ENCODE peak calls at places on chromosome 17, in six cellular contexts. C is stimulated activated CD8-positive, alpha-beta memory T cell treated with anti-CD3 and anti-CD28 coated beads, Interleukin-15, amount 100 ng/mL, for 1 hour; T is endothelial cell; X is cardiac fibroblast; F is WERI-Rb-1; N is T-helper 2 cell. Z is an unnamed sample.

GRCh38 chr17:13638855-13639458 is 37.2 kb upstream of the HS3ST3A1 start:
- DNase-seq in T (no peak), F (no peak), C (no peak), X (peak; percentile 28), N (no peak), Z (no peak)

GRCh38 chr17:76707985-76708807 is 2.6 kb downstream of the MXRA7 start:
- DNase-seq in F (peak; percentile 98), T (peak; percentile 75), C (no peak), N (no peak), X (peak; percentile 33), Z (no peak)

GRCh38 chr17:40025991-40026815 is 11.0 kb downstream of the CSF3 start:
- DNase-seq in F (no peak), X (no peak), C (no peak), T (no peak), N (no peak), Z (peak; percentile 22)

GRCh38 chr17:72492941-72493340 is 372.1 kb downstream of the SOX9 start:
- DNase-seq in X (no peak), F (no peak), C (no peak), N (no peak), T (no peak), Z (no peak)

GRCh38 chr17:47225436-47225858 is 16.3 kb downstream of the MYL4 start:
- DNase-seq in T (no peak), X (peak; percentile 90), C (no peak), N (no peak), F (no peak), Z (no peak)

GRCh38 chr17:63988741-63989621 is 9.2 kb upstream of the PRR29 start:
- DNase-seq in X (peak; percentile 44), N (no peak), C (no peak), F (peak; percentile 63), T (no peak), Z (no peak)

GRCh38 chr17:50177983-50178834 is 12.4 kb downstream of the SGCA start:
- DNase-seq in T (peak; percentile 71), X (peak; percentile 94), F (peak; percentile 93), C (no peak), N (no peak), Z (no peak)

GRCh38 chr17:66580601-66581385 is 254.1 kb upstream of the CACNG5 start:
- DNase-seq in X (peak; percentile 62), F (no peak), C (no peak), T (no peak), N (no peak), Z (no peak)

GRCh38 chr17:46769531-46770438 is 48.7 kb downstream of the WNT3 start:
- DNase-seq in N (no peak), F (no peak), X (no peak), T (no peak), C (no peak), Z (no peak)

GRCh38 chr17:36851230-36851629 is 86.0 kb upstream of the LHX1 start:
- DNase-seq in C (no peak), F (no peak), N (no peak), T (no peak), X (no peak), Z (no peak)

GRCh38 chr17:69874220-69874670 is 200.8 kb upstream of the KCNJ16 start:
- DNase-seq in F (no peak), T (no peak), N (no peak), X (peak; percentile 93), C (no peak), Z (no peak)

GRCh38 chr17:37218849-37219248 is 156.9 kb upstream of the C17orf78 start:
- DNase-seq in C (no peak), T (no peak), X (no peak), N (no peak), F (no peak), Z (no peak)